ENCODE peak calls at places on chromosomes 12 and 14, in four cellular contexts. N is transverse colon; C is neural crest cell; Y is CD8-positive, alpha-beta memory T cell. J is an unnamed sample.

GRCh38 chr12:112988224-112988623 is 9.9 kb downstream of the OAS2 start:
- DNase-seq in N (no peak), C (no peak), Y (no peak), J (no peak)

GRCh38 chr12:116142936-116143882 is 134.3 kb downstream of the MED13L start:
- DNase-seq in Y (no peak), C (no peak), N (no peak), J (no peak)

GRCh38 chr12:52323416-52324067 is 2.3 kb upstream of the KRT83 start:
- DNase-seq in N (no peak), C (no peak), Y (peak), J (no peak)

GRCh38 chr12:2959194-2959507 is at the start of gene TEAD4:
- DNase-seq in C (peak), N (peak), Y (no peak), J (no peak)

GRCh38 chr14:69997849-69998248 is 118.6 kb downstream of the SMOC1 start:
- DNase-seq in Y (no peak), N (no peak), C (no peak), J (no peak)

GRCh38 chr14:82724296-82724695 is 1190.6 kb upstream of the SEL1L start:
- DNase-seq in Y (no peak), N (no peak), C (no peak), J (no peak)

GRCh38 chr12:119803391-119803791 is 73.7 kb downstream of the CIT start:
- DNase-seq in Y (no peak), N (no peak), C (peak), J (no peak)

GRCh38 chr14:29630566-29631160 is 297.0 kb downstream of the PRKD1 start:
- DNase-seq in C (no peak), Y (no peak), N (no peak), J (no peak)

GRCh38 chr12:108515916-108516315 is 839 bp downstream of the FICD start:
- DNase-seq in N (no peak), C (no peak), Y (no peak), J (no peak)

GRCh38 chr14:93951798-93952540 is 24.4 kb downstream of the ASB2 start:
- DNase-seq in C (no peak), Y (no peak), N (no peak), J (no peak)

GRCh38 chr12:93895096-93895460 is 217.9 kb downstream of the CRADD start:
- DNase-seq in N (no peak), C (no peak), Y (no peak), J (no peak)

GRCh38 chr12:127711108-127711507 is 555.9 kb upstream of the TMEM132C start:
- DNase-seq in Y (no peak), N (no peak), C (peak), J (no peak)

GRCh38 chr12:65536876-65537661 is 258.6 kb downstream of the MSRB3 start:
- DNase-seq in N (peak), C (no peak), Y (no peak), J (no peak)

GRCh38 chr14:25381498-25381897 is 331.6 kb upstream of the STXBP6 start:
- DNase-seq in C (no peak), N (no peak), Y (no peak), J (no peak)

GRCh38 chr12:71139153-71139735 is 18.6 kb downstream of the TSPAN8 start:
- DNase-seq in Y (no peak), C (no peak), N (peak), J (no peak)

GRCh38 chr12:90896164-90896563 is 58.8 kb downstream of the CCER1 start:
- DNase-seq in N (no peak), C (no peak), Y (no peak), J (no peak)

GRCh38 chr14:68359862-68360552 is 432.9 kb downstream of the ZFP36L1 start:
- DNase-seq in C (no peak), Y (no peak), N (peak), J (no peak)

GRCh38 chr12:95386056-95386455 is 87.9 kb upstream of the METAP2 start:
- DNase-seq in C (no peak), N (no peak), Y (no peak), J (no peak)

GRCh38 chr12:66279127-66279712 is 23.1 kb upstream of the HELB start:
- DNase-seq in N (no peak), C (no peak), Y (peak), J (no peak)

GRCh38 chr12:95164656-95165055 is 52.6 kb downstream of the FGD6 start:
- DNase-seq in C (no peak), Y (no peak), N (no peak), J (no peak)

GRCh38 chr12:92466391-92467305 is 236.1 kb upstream of the PLEKHG7 start:
- DNase-seq in Y (no peak), C (no peak), N (peak), J (no peak)